ENCODE peak calls at places on chromosome 11, in ten cellular contexts. S, M, B, J, T, Y, W, I, H and C are unnamed samples.

GRCh38 chr11:122082203-122082602 is 33.8 kb downstream of the BLID start:
- DNase-seq in S (no peak), I (no peak), J (no peak), T (no peak), H (no peak), B (no peak), Y (no peak), W (no peak), M (no peak), C (no peak)

GRCh38 chr11:127612602-127613001 is 612.0 kb upstream of the KIRREL3 start:
- DNase-seq in I (no peak), W (no peak), J (no peak), B (no peak), S (no peak), T (no peak), M (no peak), H (no peak), Y (no peak), C (no peak)

GRCh38 chr11:12958984-12959383 is 50.1 kb upstream of the RASSF10 start:
- DNase-seq in M (no peak), Y (no peak), T (no peak), I (no peak), W (no peak), B (no peak), H (no peak), S (no peak), J (no peak), C (no peak)

GRCh38 chr11:86803641-86804040 is 3.3 kb downstream of the PRSS23 start:
- DNase-seq in I (no peak), S (no peak), J (no peak), Y (peak; percentile 54), T (no peak), H (no peak), M (no peak), B (no peak), W (no peak), C (no peak)

GRCh38 chr11:131928992-131929391 is 558.6 kb downstream of the NTM start:
- DNase-seq in S (peak; percentile 23), T (no peak), J (no peak), H (no peak), W (no peak), Y (no peak), B (no peak), I (no peak), M (no peak), C (peak; percentile 49)

GRCh38 chr11:12853652-12854296 is 155.3 kb upstream of the RASSF10 start:
- DNase-seq in H (no peak), B (no peak), W (peak; percentile 49), T (no peak), I (no peak), J (no peak), Y (no peak), S (no peak), M (no peak), C (no peak)

GRCh38 chr11:59429924-59430516 is 3.8 kb upstream of the OR5A2 start:
- DNase-seq in T (no peak), S (no peak), I (no peak), W (peak; percentile 59), J (peak; percentile 50), M (peak; percentile 30), B (no peak), Y (peak; percentile 87), H (no peak), C (no peak)

GRCh38 chr11:812390-812789 is 2.6 kb downstream of the RPLP2 start:
- DNase-seq in I (no peak), Y (no peak), B (no peak), H (no peak), W (no peak), M (no peak), J (no peak), T (no peak), S (no peak), C (no peak)

GRCh38 chr11:73598719-73599379 is 937 bp upstream of the FAM168A start:
- DNase-seq in Y (no peak), B (no peak), W (no peak), S (no peak), T (no peak), J (no peak), I (no peak), H (no peak), M (no peak), C (no peak)